ENCODE peak calls at places on chromosome 12, in five cellular contexts. One of them, this sample, is unnamed.

GRCh38 chr12:68559984-68560822 is 50.5 kb upstream of the RAP1B start:
- DNase-seq in iPS DF 6.9: no peak
- DNase-seq in GM12891: no peak
- DNase-seq in NCI-H2029 treated with DMSO at 0.1 percent for 48 hours: no peak
- DNase-seq in GM23248: peak
- DNase-seq in this sample: no peak

GRCh38 chr12:15751741-15752140 is 37.4 kb downstream of the EPS8 start:
- DNase-seq in iPS DF 6.9: no peak
- DNase-seq in GM12891: no peak
- DNase-seq in NCI-H2029 treated with DMSO at 0.1 percent for 48 hours: no peak
- DNase-seq in GM23248: no peak
- DNase-seq in this sample: no peak

GRCh38 chr12:5507536-5507935 is 75.6 kb downstream of the NTF3 start:
- DNase-seq in iPS DF 6.9: no peak
- DNase-seq in GM12891: no peak
- DNase-seq in NCI-H2029 treated with DMSO at 0.1 percent for 48 hours: no peak
- DNase-seq in GM23248: peak
- DNase-seq in this sample: no peak

GRCh38 chr12:54657048-54657696 is 9.0 kb upstream of the DCD start:
- DNase-seq in iPS DF 6.9: no peak
- DNase-seq in GM12891: no peak
- DNase-seq in NCI-H2029 treated with DMSO at 0.1 percent for 48 hours: no peak
- DNase-seq in GM23248: no peak
- DNase-seq in this sample: no peak

GRCh38 chr12:91777268-91777997 is 368.2 kb downstream of the BTG1 start:
- DNase-seq in iPS DF 6.9: no peak
- DNase-seq in GM12891: no peak
- DNase-seq in NCI-H2029 treated with DMSO at 0.1 percent for 48 hours: no peak
- DNase-seq in GM23248: peak
- DNase-seq in this sample: no peak

GRCh38 chr12:30692470-30692869 is 3.2 kb downstream of the IPO8 start:
- DNase-seq in iPS DF 6.9: no peak
- DNase-seq in GM12891: no peak
- DNase-seq in NCI-H2029 treated with DMSO at 0.1 percent for 48 hours: no peak
- DNase-seq in GM23248: peak
- DNase-seq in this sample: no peak

GRCh38 chr12:76413121-76413520 is 64.9 kb upstream of the BBS10 start:
- DNase-seq in iPS DF 6.9: no peak
- DNase-seq in GM12891: no peak
- DNase-seq in NCI-H2029 treated with DMSO at 0.1 percent for 48 hours: no peak
- DNase-seq in GM23248: no peak
- DNase-seq in this sample: no peak

GRCh38 chr12:48110691-48111315 is 4.9 kb upstream of the SENP1 start:
- DNase-seq in iPS DF 6.9: no peak
- DNase-seq in GM12891: no peak
- DNase-seq in NCI-H2029 treated with DMSO at 0.1 percent for 48 hours: no peak
- DNase-seq in GM23248: no peak
- DNase-seq in this sample: no peak

GRCh38 chr12:6936642-6937480 is 6.8 kb upstream of the RNU7-1 start:
- DNase-seq in iPS DF 6.9: no peak
- DNase-seq in GM12891: no peak
- DNase-seq in NCI-H2029 treated with DMSO at 0.1 percent for 48 hours: no peak
- DNase-seq in GM23248: no peak
- DNase-seq in this sample: no peak

GRCh38 chr12:94180558-94181296 is 32.4 kb downstream of the PLXNC1 start:
- DNase-seq in iPS DF 6.9: no peak
- DNase-seq in GM12891: no peak
- DNase-seq in NCI-H2029 treated with DMSO at 0.1 percent for 48 hours: no peak
- DNase-seq in GM23248: no peak
- DNase-seq in this sample: no peak

GRCh38 chr12:54372113-54372806 is 8.0 kb upstream of the GPR84 start:
- DNase-seq in iPS DF 6.9: no peak
- DNase-seq in GM12891: no peak
- DNase-seq in NCI-H2029 treated with DMSO at 0.1 percent for 48 hours: no peak
- DNase-seq in GM23248: no peak
- DNase-seq in this sample: no peak

GRCh38 chr12:88391556-88391955 is 188.7 kb downstream of the KITLG start:
- DNase-seq in iPS DF 6.9: no peak
- DNase-seq in GM12891: no peak
- DNase-seq in NCI-H2029 treated with DMSO at 0.1 percent for 48 hours: no peak
- DNase-seq in GM23248: peak
- DNase-seq in this sample: no peak